ENCODE peak calls at places on chromosomes 7 and 10, in seven cellular contexts. L, Y, C, H, R, F and V are unnamed samples.

GRCh38 chr7:43195768-43196167 is 83.3 kb downstream of the HECW1 start:
- DNase-seq in Y (no peak), L (no peak), F (no peak), C (no peak), H (no peak), R (no peak), V (no peak)

GRCh38 chr10:73865459-73866442 is 8.6 kb downstream of the CAMK2G start:
- DNase-seq in H (no peak), R (no peak), C (no peak), F (peak; percentile 76), L (no peak), Y (no peak), V (no peak)

GRCh38 chr7:66921396-66921917 is 432 bp downstream of the TMEM248 start:
- DNase-seq in R (no peak), C (peak; percentile 22), F (no peak), H (no peak), L (peak; percentile 63), Y (peak; percentile 12), V (peak; percentile 61)

GRCh38 chr10:129621694-129622093 is 154.7 kb downstream of the MGMT start:
- DNase-seq in C (no peak), Y (no peak), L (no peak), R (no peak), H (no peak), F (no peak), V (no peak)

GRCh38 chr10:97463363-97464132 is 17.6 kb downstream of the ZDHHC16 start:
- DNase-seq in L (no peak), C (peak; percentile 35), R (peak; percentile 9), F (peak; percentile 32), H (peak; percentile 87), Y (peak; percentile 63), V (no peak)

GRCh38 chr10:44704616-44705015 is 206.5 kb upstream of the TMEM72 start:
- DNase-seq in C (no peak), F (no peak), R (no peak), Y (no peak), H (no peak), L (no peak), V (no peak)

GRCh38 chr7:36291387-36292316 is 98.0 kb upstream of the ANLN start:
- DNase-seq in C (peak; percentile 75), Y (peak; percentile 48), L (peak; percentile 90), F (peak; percentile 60), H (peak; percentile 81), R (no peak), V (peak; percentile 87)

GRCh38 chr10:6050801-6051445 is 11.2 kb downstream of the IL2RA start:
- DNase-seq in C (peak; percentile 12), L (peak; percentile 80), H (peak; percentile 41), R (peak; percentile 89), Y (peak; percentile 3), F (peak; percentile 80), V (peak; percentile 58)

GRCh38 chr7:105990726-105991465 is 27.8 kb downstream of the CDHR3 start:
- DNase-seq in F (no peak), L (peak; percentile 73), R (no peak), C (no peak), Y (no peak), H (no peak), V (no peak)

GRCh38 chr7:562789-563628 is 43.4 kb upstream of the PDGFA start:
- DNase-seq in L (no peak), H (no peak), C (no peak), R (no peak), Y (no peak), F (no peak), V (no peak)

GRCh38 chr10:116973371-116973905 is 31.5 kb downstream of the SHTN1 start:
- DNase-seq in C (no peak), L (no peak), R (no peak), F (no peak), Y (no peak), H (no peak), V (no peak)

GRCh38 chr7:44390701-44391100 is 65.3 kb upstream of the CAMK2B start:
- DNase-seq in L (no peak), Y (no peak), H (no peak), F (no peak), R (no peak), C (no peak), V (no peak)

GRCh38 chr10:42933454-42934340 is 143.2 kb upstream of the RET start:
- DNase-seq in H (no peak), Y (no peak), F (no peak), R (no peak), C (no peak), L (no peak), V (no peak)

GRCh38 chr7:24137338-24137737 is 146.7 kb upstream of the NPY start:
- DNase-seq in R (no peak), L (no peak), Y (no peak), C (no peak), H (no peak), F (no peak), V (no peak)

GRCh38 chr10:119104653-119105024 is 726 bp downstream of the DENND10 start:
- DNase-seq in H (no peak), C (no peak), L (no peak), Y (no peak), R (no peak), F (no peak), V (peak; percentile 56)

GRCh38 chr7:129644634-129645230 is 33.2 kb downstream of the NRF1 start:
- DNase-seq in R (no peak), F (peak; percentile 28), L (no peak), Y (peak; percentile 9), C (peak; percentile 37), H (peak; percentile 37), V (no peak)

GRCh38 chr10:42958142-42958868 is 118.6 kb upstream of the RET start:
- DNase-seq in H (no peak), Y (no peak), C (no peak), R (no peak), F (no peak), L (no peak), V (no peak)

GRCh38 chr10:53006663-53007610 is 234.4 kb upstream of the MBL2 start:
- DNase-seq in C (no peak), H (peak; percentile 90), L (no peak), Y (no peak), F (no peak), R (no peak), V (no peak)

GRCh38 chr10:96656839-96657238 is 63.5 kb downstream of the PIK3AP1 start:
- DNase-seq in H (no peak), Y (no peak), F (no peak), R (no peak), C (no peak), L (no peak), V (no peak)

GRCh38 chr10:26621889-26622681 is 75.4 kb upstream of the PDSS1 start:
- DNase-seq in L (no peak), Y (no peak), F (no peak), H (no peak), R (no peak), C (no peak), V (peak; percentile 61)

DNA sequence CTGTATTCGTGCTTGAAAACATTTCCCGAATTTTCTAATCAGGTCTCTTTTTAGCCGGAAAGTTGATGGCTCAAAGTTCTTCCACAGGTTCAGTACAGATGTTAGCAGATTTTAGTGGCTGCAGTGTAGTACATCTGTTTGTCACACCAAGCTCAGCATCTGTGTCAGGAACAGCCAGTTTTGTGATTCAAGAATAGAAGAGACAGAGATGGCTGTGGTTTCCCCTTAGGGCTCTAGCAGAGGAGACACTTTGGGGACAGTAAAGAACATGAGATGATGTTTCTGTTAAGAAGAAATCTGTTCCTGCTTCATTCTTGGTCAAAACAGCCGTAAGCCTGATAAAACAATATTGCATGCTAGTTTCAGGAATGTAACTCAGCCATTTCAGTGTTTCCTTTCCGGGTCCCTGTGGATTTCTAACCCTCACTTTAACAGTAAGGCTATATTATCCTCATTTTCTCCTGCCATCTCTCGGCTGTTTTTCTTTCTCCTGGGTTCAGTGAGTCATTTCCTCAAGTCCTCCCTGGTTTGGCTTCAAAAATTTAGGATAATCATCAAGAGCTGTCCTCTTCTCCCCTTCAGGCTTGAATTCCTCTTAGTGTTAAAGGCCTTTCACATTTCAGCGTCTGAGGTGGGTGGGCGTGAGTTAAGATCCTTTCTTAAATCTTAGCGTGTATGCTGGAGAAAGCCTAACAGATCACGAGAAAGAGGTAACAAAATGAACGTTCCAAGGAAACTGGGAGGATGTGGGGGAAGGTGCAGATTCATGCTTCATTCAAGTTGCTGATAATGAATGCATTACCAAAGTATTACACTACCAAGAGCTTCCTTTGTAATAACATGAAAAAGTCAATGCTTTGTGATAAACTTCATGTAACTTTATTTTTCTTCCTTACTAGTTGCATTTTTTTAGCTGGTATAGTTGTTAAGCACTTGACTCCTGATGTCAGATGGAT is 37.1 kb upstream of the BICC1 start:
- DNase-seq in L (no peak), Y (peak; percentile 75), R (no peak), H (no peak), F (no peak), C (peak; percentile 71), V (no peak)
- H3K4me3 ChIP-seq in L (no peak overlapping the region), Y (peak overlapping the region; percentile 39), R (no peak overlapping the region), H (no peak overlapping the region), F (no peak overlapping the region), C (peak overlapping the region; percentile 20), V (peak overlapping the region; percentile 25)

DNA sequence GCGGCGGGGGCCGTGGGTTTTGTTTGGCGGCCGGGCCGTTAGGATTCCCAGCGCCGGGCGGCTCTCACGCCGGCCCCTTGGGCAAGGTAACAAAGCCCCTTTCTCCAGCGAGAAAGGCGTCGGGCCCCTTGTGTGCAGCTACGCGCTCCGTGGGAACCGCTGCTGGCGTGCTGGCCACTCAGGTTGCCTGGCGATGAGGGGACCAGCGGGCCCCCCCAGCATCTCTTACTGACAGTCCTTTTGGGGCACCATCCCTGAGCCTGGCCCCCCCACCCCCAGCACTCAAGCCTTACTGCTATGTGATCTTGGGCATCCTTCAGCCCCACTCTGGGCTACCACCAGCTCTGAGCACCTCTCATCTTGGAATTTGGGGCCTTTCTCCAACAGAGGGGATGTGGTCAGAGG is 1.8 kb downstream of the LFNG start:
- DNase-seq in C (no peak), H (no peak), R (no peak), F (no peak), Y (no peak), L (no peak), V (no peak)
- H3K4me3 ChIP-seq in C (peak overlapping the region; percentile 65), H (peak overlapping the region; percentile 66), R (no peak overlapping the region), F (no peak overlapping the region), Y (peak overlapping the region; percentile 65), L (no peak overlapping the region), V (peak overlapping the region; percentile 60)

DNA sequence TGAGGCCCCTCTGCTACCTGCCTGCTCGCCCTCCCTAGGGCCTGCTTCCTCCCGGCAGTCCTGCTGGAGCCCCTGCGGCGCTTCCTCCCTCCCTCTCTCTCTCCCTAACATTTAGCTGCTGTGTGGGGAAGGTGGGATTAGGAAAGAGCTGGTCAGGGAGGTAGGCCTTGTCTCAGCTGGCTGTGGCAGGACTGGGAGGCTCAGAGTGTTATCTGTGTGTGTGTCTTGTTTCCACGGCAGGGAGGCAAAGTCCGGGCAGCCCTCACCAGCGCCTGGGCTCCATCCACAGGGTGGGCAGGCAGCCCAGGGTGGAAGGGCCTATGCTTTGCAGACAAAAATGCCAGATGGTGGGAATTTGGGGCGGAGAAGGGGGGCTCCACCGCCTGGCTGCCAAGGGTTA is 105.7 kb downstream of the RPS24 start:
- DNase-seq in R (no peak), L (no peak), C (no peak), Y (no peak), H (peak; percentile 3), F (no peak), V (no peak)
- H3K4me3 ChIP-seq in R (no peak overlapping the region), L (no peak overlapping the region), C (no peak overlapping the region), Y (no peak overlapping the region), H (no peak overlapping the region), F (no peak overlapping the region), V (no peak overlapping the region)

DNA sequence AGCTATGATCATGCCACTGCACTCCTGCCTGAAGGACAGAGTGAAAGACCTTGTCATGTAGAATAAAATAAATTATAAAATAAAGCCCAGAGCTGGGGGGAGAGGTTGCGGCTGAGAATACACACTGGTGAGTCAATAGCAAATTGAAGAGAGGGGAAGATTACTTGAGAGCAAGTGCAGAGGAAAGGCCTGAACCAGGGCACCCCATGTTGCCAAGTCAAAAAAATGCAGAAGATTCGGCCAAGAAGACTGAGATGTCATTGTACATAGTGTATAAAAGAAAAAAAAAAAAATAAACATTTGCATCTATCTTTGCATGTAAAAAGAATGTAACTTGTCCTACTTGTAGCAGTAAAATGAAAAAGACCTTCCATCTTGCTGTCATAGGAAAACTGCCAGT is 32.4 kb downstream of the RHEB start:
- DNase-seq in C (no peak), F (no peak), R (no peak), Y (no peak), L (no peak), H (no peak), V (no peak)
- H3K4me3 ChIP-seq in C (no peak overlapping the region), F (no peak overlapping the region), R (no peak overlapping the region), Y (no peak overlapping the region), L (no peak overlapping the region), H (no peak overlapping the region), V (no peak overlapping the region)